ENCODE peak calls at places on chromosomes 3 and 15, in seven cellular contexts. B is aorta, M is endodermal cell, H is Karpas-422, O is right atrium auricular region, Y is ascending aorta, G is left ventricle myocardium inferior. I is an unnamed sample. For H3K9me3 and H3K36me3, the result is how much of the 10 kb centered on the place peaks cover.

GRCh38 chr3:49609815-49610214 is 55.5 kb downstream of the BSN start:
- DNase-seq in B (no peak), M (no peak), H (no peak), O (no peak), Y (no peak), G (peak), I (no peak)

GRCh38 chr3:61821823-61822251 is 260.5 kb downstream of the PTPRG start:
- DNase-seq in B (no peak), M (no peak), H (no peak), O (no peak), Y (no peak), G (no peak), I (no peak)

GRCh38 chr3:102079809-102080197 is 230.5 kb downstream of the NFKBIZ start:
- DNase-seq in B (no peak), M (no peak), H (no peak), O (no peak), Y (no peak), G (no peak), I (no peak)

GRCh38 chr15:82146990-82147461 is 101.2 kb upstream of the MEX3B start:
- DNase-seq in B (no peak), M (no peak), H (no peak), O (no peak), Y (no peak), G (no peak), I (no peak)

GRCh38 chr3:98930413-98930812 is 28.9 kb upstream of the DCBLD2 start:
- DNase-seq in B (no peak), M (no peak), H (no peak), O (no peak), Y (no peak), G (no peak), I (no peak)

GRCh38 chr3:160755776-160756304 is at the start of gene PPM1L:
- DNase-seq in B (peak), M (peak), H (peak), O (peak), Y (peak), G (peak), I (no peak)

GRCh38 chr3:104368760-104369159 is 997.9 kb upstream of the ALCAM start:
- DNase-seq in B (no peak), M (no peak), H (no peak), O (no peak), Y (no peak), G (no peak), I (no peak)

GRCh38 chr15:70036585-70037343 is 61.0 kb downstream of the TLE3 start:
- DNase-seq in B (no peak), M (no peak), H (peak), O (no peak), Y (no peak), G (no peak), I (no peak)

GRCh38 chr3:182486459-182486858 is 306.8 kb upstream of the ATP11B start:
- DNase-seq in B (no peak), M (no peak), H (no peak), O (no peak), Y (no peak), G (no peak), I (no peak)

GRCh38 chr15:54197995-54198394 is 219.8 kb downstream of the UNC13C start:
- DNase-seq in B (no peak), M (peak), H (no peak), O (no peak), Y (no peak), G (no peak), I (no peak)

GRCh38 chr3:177026505-177027277 is 170.6 kb downstream of the TBL1XR1 start:
- DNase-seq in B (no peak), M (no peak), H (no peak), O (no peak), Y (no peak), G (no peak), I (no peak)

GRCh38 chr3:55454611-55455010 is 32.5 kb downstream of the WNT5A start:
- DNase-seq in B (no peak), M (no peak), H (no peak), O (peak), Y (no peak), G (no peak), I (no peak)

GRCh38 chr15:65655457-65655856 is 33.7 kb downstream of the SLC24A1 start:
- DNase-seq in B (no peak), M (no peak), H (no peak), O (no peak), Y (no peak), G (no peak), I (no peak)

GRCh38 chr3:85821130-85821756 is 862.5 kb downstream of the CADM2 start:
- DNase-seq in B (no peak), M (peak), H (peak), O (no peak), Y (no peak), G (no peak), I (no peak)

GRCh38 chr3:126119008-126119675 is 35.2 kb upstream of the SLC41A3 start:
- DNase-seq in B (peak), M (no peak), H (no peak), O (no peak), Y (no peak), G (no peak), I (no peak)

GRCh38 chr3:126117212-126117611 is 33.3 kb upstream of the SLC41A3 start:
- DNase-seq in B (no peak), M (peak), H (no peak), O (no peak), Y (no peak), G (no peak), I (no peak)

GRCh38 chr3:126117786-126118185 is 33.9 kb upstream of the SLC41A3 start:
- DNase-seq in B (peak), M (peak), H (no peak), O (no peak), Y (peak), G (peak), I (no peak)

GRCh38 chr3:126116526-126116925 is 32.6 kb upstream of the SLC41A3 start:
- DNase-seq in B (no peak), M (peak), H (no peak), O (no peak), Y (peak), G (no peak), I (no peak)

DNA sequence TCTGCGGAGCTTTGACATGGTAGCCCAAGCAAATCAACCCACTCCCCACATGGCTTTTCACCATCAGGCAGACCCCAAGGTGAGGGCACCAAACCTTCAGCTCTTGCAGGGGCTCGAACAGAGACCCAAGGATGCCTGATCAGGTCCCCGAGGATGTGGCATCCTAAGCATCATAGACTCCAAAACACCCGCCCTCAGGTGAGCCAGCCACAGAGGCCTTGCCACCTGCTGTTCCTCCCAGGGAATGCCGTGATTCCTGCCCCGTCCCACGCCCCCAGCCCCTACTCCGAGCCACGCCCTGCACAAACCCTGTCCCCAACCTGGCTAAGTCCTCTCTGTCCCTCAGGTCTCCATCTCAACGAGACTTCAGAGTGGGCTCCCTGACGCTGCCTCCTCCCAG is 34.7 kb upstream of the SLC41A3 start:
- DNase-seq in B (peak), M (peak), H (no peak), O (no peak), Y (peak), G (peak), I (no peak)
- H3K27ac ChIP-seq in B (no peak), M (no peak), H (no peak), O (no peak), Y (no peak), G (no peak), I (no peak)

GRCh38 chr3:128922804-128923459 is 43.5 kb downstream of the ACAD9 start:
- DNase-seq in B (peak), M (no peak), H (no peak), O (no peak), Y (peak), G (no peak), I (no peak)
- H3K9me3 ChIP-seq in B (under half), M (half or more), H (under half), O (under half), Y (under half), G (under half), I (under half)

GRCh38 chr3:129559565-129560079 is 16.6 kb downstream of the H1-8 start:
- DNase-seq in B (no peak), M (no peak), H (no peak), O (no peak), Y (no peak), G (no peak), I (no peak)
- H3K36me3 ChIP-seq in B (under half), M (under half), H (under half), O (under half), Y (under half), G (half or more), I (half or more)

GRCh38 chr15:74022706-74023470 is 28.4 kb downstream of the PML start:
- DNase-seq in B (no peak), M (no peak), H (no peak), O (no peak), Y (peak), G (no peak), I (no peak)

GRCh38 chr15:74027688-74028087 is 33.2 kb downstream of the PML start:
- DNase-seq in B (no peak), M (no peak), H (no peak), O (no peak), Y (peak), G (no peak), I (no peak)

GRCh38 chr15:74028646-74029045 is 34.1 kb downstream of the PML start:
- DNase-seq in B (no peak), M (no peak), H (no peak), O (no peak), Y (no peak), G (no peak), I (no peak)

GRCh38 chr15:74024687-74025086 is 30.2 kb downstream of the PML start:
- DNase-seq in B (no peak), M (no peak), H (no peak), O (no peak), Y (peak), G (no peak), I (no peak)

DNA sequence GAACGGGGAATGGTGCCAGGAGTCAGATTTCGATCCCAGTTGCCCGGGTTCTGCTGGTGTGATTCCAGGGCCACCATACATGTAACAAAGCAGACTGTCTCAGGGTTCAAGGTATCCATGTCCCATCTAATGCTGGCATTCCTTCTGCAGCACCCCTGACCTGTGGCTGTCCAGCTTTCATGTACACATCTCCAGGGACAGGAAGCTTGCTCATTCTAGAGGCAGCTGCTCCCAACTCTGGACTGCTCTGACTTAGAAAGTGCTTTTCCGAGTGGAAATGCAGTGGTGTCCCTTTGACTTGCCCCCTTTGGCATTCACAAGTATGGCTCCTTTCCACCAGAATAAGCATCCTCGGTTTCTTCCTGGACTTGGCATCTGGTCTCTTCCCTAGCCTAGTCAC is 30.9 kb downstream of the PML start:
- DNase-seq in B (no peak), M (no peak), H (no peak), O (no peak), Y (peak), G (no peak), I (no peak)
- H3K27ac ChIP-seq in B (no peak), M (no peak), H (no peak), O (no peak), Y (no peak), G (peak), I (no peak)

DNA sequence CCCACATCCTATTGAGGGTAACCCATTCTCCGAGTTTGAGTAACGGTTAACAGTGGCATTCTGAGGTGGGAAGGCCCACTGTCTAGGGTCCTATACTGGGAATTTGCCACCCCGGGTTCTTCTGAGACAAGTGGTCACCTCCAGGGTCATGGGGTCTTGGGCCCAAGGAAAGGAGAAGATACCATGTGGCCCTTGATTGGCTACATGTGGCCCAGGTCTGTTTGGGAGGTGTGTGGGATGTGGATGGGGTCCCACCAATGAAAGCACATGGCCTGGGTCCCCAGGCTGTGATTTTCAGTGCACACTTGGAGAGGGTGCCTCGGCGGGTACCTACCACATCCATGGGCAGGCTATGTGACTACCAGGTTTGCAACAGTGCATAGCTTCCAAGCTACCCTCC is 214.4 kb downstream of the UBE3A start:
- DNase-seq in B (no peak), M (no peak), H (no peak), O (no peak), Y (no peak), G (no peak), I (no peak)
- H3K9me3 ChIP-seq in B (under half), M (under half), H (under half), O (under half), Y (under half), G (under half), I (under half)

GRCh38 chr15:51864408-51865056 is 35.1 kb downstream of the TMOD3 start:
- DNase-seq in B (no peak), M (no peak), H (no peak), O (no peak), Y (no peak), G (no peak), I (no peak)

GRCh38 chr15:51866161-51866560 is 36.7 kb downstream of the TMOD3 start:
- DNase-seq in B (no peak), M (no peak), H (no peak), O (no peak), Y (no peak), G (no peak), I (no peak)

GRCh38 chr15:51866751-51867150 is 37.3 kb downstream of the TMOD3 start:
- DNase-seq in B (no peak), M (no peak), H (no peak), O (no peak), Y (no peak), G (no peak), I (no peak)

GRCh38 chr15:51863131-51863530 is 33.7 kb downstream of the TMOD3 start:
- DNase-seq in B (no peak), M (no peak), H (no peak), O (no peak), Y (no peak), G (no peak), I (no peak)

DNA sequence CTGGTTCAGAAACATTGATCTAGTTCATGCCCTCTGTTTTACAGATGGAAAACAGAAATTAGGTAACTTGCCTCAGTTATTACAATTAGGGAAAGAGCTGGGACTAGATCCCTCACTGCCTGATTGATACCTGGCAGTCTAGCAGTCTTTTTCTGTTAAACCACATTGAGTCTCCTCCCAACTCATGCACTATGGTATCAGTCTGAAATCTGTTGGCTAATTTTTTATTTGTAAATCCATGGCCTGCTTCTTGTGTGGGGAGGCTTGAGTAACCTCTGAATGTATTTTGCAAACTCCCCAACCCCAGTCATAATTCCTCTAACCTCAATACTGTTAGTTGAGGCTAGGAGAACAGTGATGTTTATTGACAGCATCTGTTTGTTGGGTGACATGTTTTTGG is 35.8 kb downstream of the TMOD3 start:
- DNase-seq in B (no peak), M (no peak), H (no peak), O (no peak), Y (no peak), G (no peak), I (no peak)
- H3K36me3 ChIP-seq in B (under half), M (half or more), H (under half), O (under half), Y (under half), G (half or more), I (under half)